ENCODE peak calls at places on chromosome 17, in nine cellular contexts. E, F, L, R, M, G, Z, N and Y are unnamed samples.
A peak's percentile ranks its signal among the peaks of the same experiment; 100 is the strongest.

GRCh38 chr17:60664022-60664421 is 13.6 kb upstream of the BCAS3 start:
- DNase-seq in M (no peak), Z (no peak), L (peak; percentile 59), R (no peak), G (no peak), F (no peak), N (no peak), E (no peak), Y (no peak)

GRCh38 chr17:76153202-76153601 is 12.2 kb upstream of the FOXJ1 start:
- DNase-seq in G (peak; percentile 8), N (no peak), F (no peak), R (no peak), L (no peak), Z (no peak), E (no peak), M (no peak), Y (no peak)

GRCh38 chr17:57582881-57583756 is 162.0 kb downstream of the CCDC182 start:
- DNase-seq in F (no peak), Z (no peak), G (no peak), L (no peak), N (no peak), R (no peak), E (no peak), M (no peak), Y (no peak)

GRCh38 chr17:29650407-29650806 is 27.7 kb upstream of the CORO6 start:
- DNase-seq in F (no peak), R (no peak), E (no peak), L (no peak), M (no peak), N (no peak), Z (no peak), G (no peak), Y (no peak)

GRCh38 chr17:45170976-45171337 is 9.3 kb downstream of the HEXIM2 start:
- DNase-seq in F (peak; percentile 59), N (peak; percentile 94), E (no peak), Z (peak; percentile 31), L (peak; percentile 52), G (peak; percentile 84), R (no peak), M (peak; percentile 89), Y (peak; percentile 81)

GRCh38 chr17:49496183-49496865 is 1.2 kb downstream of the NGFR start:
- DNase-seq in E (peak; percentile 87), R (peak; percentile 89), G (peak; percentile 76), F (peak; percentile 80), Z (peak; percentile 83), L (peak; percentile 28), M (peak; percentile 79), N (no peak), Y (no peak)

GRCh38 chr17:37553357-37553966 is 55.8 kb downstream of the SYNRG start:
- DNase-seq in F (no peak), M (no peak), R (no peak), N (no peak), L (no peak), G (no peak), E (no peak), Z (no peak), Y (no peak)

GRCh38 chr17:42306385-42306667 is 18.0 kb downstream of the STAT5A start:
- DNase-seq in R (no peak), Z (no peak), N (no peak), G (no peak), L (no peak), M (no peak), E (no peak), F (no peak), Y (no peak)

GRCh38 chr17:44097110-44097810 is 26.2 kb downstream of the HDAC5 start:
- DNase-seq in F (no peak), R (no peak), Z (peak; percentile 57), M (no peak), L (peak; percentile 81), G (peak; percentile 91), N (no peak), E (no peak), Y (no peak)

GRCh38 chr17:44094701-44095387 is 24.3 kb downstream of the G6PC3 start:
- DNase-seq in Z (no peak), N (no peak), E (no peak), L (no peak), R (no peak), M (no peak), G (no peak), F (no peak), Y (no peak)

GRCh38 chr17:44095388-44095646 is 24.8 kb downstream of the G6PC3 start:
- DNase-seq in F (peak; percentile 58), N (no peak), E (no peak), L (no peak), Z (no peak), G (no peak), R (no peak), M (no peak), Y (no peak)

GRCh38 chr17:44093231-44093900 is 22.8 kb downstream of the G6PC3 start:
- DNase-seq in G (no peak), E (no peak), L (no peak), Z (no peak), F (no peak), N (no peak), R (no peak), M (no peak), Y (no peak)

DNA sequence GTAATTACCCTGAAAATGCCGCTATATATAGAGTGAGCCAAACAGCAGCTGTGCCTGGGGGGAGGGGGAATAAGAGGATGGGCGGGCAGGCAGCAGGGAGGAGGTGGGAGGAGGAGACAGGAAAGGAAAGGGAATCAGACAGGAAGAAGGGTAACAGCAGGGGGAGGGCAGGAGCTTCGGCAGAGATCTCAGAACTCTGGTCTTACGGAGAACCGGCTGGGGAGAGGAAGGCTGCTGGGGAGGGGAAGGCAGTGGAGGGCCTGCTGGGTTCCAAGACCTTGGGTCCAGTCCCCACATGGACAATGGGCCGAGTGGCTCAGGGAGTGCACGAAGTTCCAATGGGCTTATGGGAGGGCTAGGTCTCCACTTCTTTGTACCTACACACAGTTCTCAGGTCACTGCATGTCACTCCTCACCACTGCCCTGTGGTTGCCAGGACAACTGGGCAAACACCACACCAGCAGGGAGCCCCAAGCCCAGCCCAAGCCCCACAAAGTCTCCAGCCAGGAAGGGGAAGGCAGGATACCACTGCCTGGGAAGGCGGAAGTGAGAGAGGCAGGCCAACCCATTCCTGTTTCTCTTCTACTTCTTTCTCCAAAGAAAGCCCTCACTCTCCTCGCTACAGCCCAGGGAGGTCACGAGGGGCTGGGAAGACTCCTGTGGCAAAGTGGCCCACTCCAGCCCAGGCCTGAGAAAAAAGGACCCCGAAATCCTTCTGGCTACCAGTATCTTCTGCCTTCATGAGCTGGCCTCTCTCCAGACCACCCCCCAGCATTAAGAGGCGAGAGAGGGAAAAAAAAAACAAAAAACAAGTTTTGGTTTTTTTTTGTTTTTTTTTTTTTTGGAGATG is 25.3 kb downstream of the G6PC3 start:
- DNase-seq in E (peak; percentile 79), R (peak; percentile 78), Z (no peak), G (peak; percentile 86), N (no peak), M (peak; percentile 83), F (peak; percentile 61), L (peak; percentile 93), Y (peak; percentile 88)
- TF ChIP-seq POLR2A in E (no peak), R (no peak), Z (no peak), G (no peak), N (no peak), M (no peak), F (no peak), L (peak; percentile 80), Y (peak; percentile 50)

GRCh38 chr17:66287911-66288310 is 14.5 kb upstream of the PRKCA start:
- DNase-seq in M (no peak), N (no peak), F (no peak), E (no peak), Z (no peak), G (no peak), R (no peak), L (no peak), Y (no peak)
- TF ChIP-seq POLR2A in M (no peak), N (no peak), F (no peak), E (no peak), Z (no peak), G (no peak), R (no peak), L (no peak), Y (no peak)

GRCh38 chr17:39455919-39456318 is 4.9 kb upstream of the MED1 start:
- DNase-seq in R (no peak), F (no peak), G (no peak), E (no peak), Z (no peak), L (no peak), N (no peak), M (no peak), Y (no peak)

GRCh38 chr17:39450051-39450450 is 1.0 kb downstream of the MED1 start:
- DNase-seq in G (no peak), Z (no peak), R (no peak), M (no peak), F (no peak), L (no peak), E (no peak), N (no peak), Y (no peak)

DNA sequence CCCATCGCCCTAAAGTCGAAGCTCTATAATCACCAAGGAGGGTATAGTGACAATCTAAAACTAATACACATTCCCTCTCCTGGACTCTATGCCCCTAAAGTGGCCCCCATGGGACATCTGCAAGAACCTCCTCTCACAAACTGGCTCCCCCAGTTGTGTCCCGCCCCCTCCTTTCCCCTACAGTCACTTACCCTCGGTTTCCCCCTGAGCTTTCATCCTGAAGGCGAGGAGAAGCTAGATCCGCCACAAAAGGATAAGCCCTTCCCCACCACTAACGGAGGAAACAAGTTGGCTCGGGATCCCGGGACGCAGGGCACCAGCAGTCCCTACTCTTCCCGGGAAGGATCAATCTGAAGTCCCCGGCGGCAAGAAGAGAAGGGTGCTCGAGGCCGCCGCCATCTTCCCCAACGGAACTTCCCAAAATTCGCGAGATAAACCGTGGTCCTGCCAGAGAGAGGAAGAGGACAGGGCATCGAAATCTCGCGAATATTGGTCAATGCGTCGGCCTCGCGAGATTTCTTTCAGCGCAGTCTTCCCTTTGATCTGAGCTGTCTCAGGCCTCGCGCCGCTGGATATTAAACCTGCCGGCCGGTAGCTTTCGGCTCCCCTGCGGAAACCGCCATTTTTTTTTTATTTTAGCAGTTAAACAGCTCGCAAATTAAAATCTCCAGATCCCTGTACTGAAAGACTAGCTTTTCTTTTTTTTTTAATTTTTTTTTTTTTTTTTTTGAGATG is at the start of gene MED1:
- DNase-seq in G (peak; percentile 96), M (peak; percentile 98), R (peak; percentile 98), L (peak; percentile 98), F (peak; percentile 98), Z (peak; percentile 96), E (peak; percentile 95), N (peak; percentile 97), Y (peak; percentile 94)
- TF ChIP-seq POLR2A in G (peak; percentile 61), M (peak; percentile 83), R (no peak), L (peak; percentile 91), F (peak; percentile 93), Z (no peak), E (peak; percentile 44), N (peak; percentile 35), Y (peak; percentile 46)

GRCh38 chr17:28334666-28335200 is 539 bp downstream of the IFT20 start:
- DNase-seq in G (no peak), N (no peak), Z (no peak), L (peak; percentile 63), E (no peak), R (peak; percentile 43), F (no peak), M (peak; percentile 58), Y (no peak)

GRCh38 chr17:28338056-28338768 is 2.7 kb downstream of the TNFAIP1 start:
- DNase-seq in N (no peak), L (peak; percentile 86), Z (no peak), F (no peak), G (peak; percentile 50), R (no peak), E (no peak), M (peak; percentile 77), Y (no peak)

GRCh38 chr17:28334176-28334575 is 1.1 kb downstream of the IFT20 start:
- DNase-seq in G (no peak), L (peak; percentile 19), N (no peak), R (no peak), E (no peak), Z (no peak), M (peak; percentile 50), F (peak; percentile 44), Y (no peak)

GRCh38 chr17:28335201-28335958 is at the start of the genes IFT20 and TNFAIP1:
- DNase-seq in Z (peak; percentile 98), N (peak; percentile 100), E (peak; percentile 98), G (peak; percentile 100), L (peak; percentile 100), F (peak; percentile 99), R (peak; percentile 99), M (peak; percentile 100), Y (peak; percentile 78)

DNA sequence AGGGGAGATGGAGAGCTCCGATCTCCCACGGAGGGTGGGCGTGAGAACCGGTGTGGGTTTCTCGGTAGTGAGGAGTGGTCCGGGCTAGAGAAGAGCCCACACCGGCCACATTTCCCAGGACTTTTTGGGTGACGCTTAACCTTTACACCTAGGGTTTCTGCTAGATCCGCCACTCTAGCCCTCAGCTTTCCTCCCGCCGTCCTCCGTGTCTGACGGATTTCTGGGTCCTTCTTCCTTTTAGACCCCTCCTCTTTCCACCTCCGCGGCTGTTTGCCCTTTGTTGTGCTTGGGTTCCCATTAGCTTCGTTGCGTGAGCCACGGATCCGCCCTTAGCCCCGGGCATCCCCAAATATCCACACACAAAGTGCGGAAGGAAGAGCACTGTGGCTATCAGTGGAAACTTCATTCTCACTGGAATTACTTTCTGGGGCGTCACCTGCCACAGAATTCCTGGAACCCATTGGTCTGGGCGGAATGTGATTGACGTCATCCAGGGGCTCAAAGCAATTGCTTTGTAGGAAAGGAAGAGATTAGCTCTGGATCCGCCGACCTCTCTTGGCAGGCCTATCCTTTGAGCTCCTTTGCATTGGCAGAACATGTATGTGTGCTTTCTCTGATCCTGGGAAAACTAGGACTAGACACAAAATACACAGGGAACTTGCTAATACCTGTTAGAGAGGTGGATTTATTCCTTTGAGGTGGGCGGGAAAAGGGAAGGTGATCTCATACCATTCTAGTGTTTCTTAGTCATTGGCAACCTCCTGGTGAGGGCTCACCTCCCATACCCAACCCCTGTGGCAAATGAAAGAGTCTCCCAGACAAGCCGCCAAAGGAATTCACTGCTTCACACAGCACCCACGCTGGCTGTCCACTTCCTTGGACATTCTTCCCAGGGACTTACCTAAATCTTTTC is 654 bp downstream of the TNFAIP1 start:
- DNase-seq in Z (peak; percentile 68), N (no peak), R (peak; percentile 81), L (peak; percentile 94), M (peak; percentile 90), E (peak; percentile 66), G (peak; percentile 90), F (peak; percentile 66), Y (peak; percentile 40)
- TF ChIP-seq POLR2A in Z (no peak), N (no peak), R (no peak), L (peak; percentile 88), M (peak; percentile 69), E (no peak), G (peak; percentile 17), F (peak; percentile 29), Y (peak; percentile 34)